ENCODE peak calls at places on chromosomes 1 and 21, in six cellular contexts. A, N, E, X, T and P are unnamed samples.

GRCh38 chr21:38819719-38820147 is 14.0 kb downstream of the ETS2 start:
- DNase-seq in N (no peak), T (no peak), X (no peak), A (no peak), E (peak; percentile 53), P (no peak)

GRCh38 chr1:242824435-242824834 is 299.9 kb upstream of the PLD5 start:
- DNase-seq in E (no peak), T (no peak), N (no peak), X (no peak), A (no peak), P (no peak)

GRCh38 chr21:25827513-25827912 is 92.7 kb downstream of the GABPA start:
- DNase-seq in N (no peak), X (no peak), E (no peak), T (no peak), A (no peak), P (no peak)

GRCh38 chr1:227886993-227887696 is 60.6 kb downstream of the WNT9A start:
- DNase-seq in E (no peak), X (peak; percentile 1), N (peak; percentile 83), T (peak; percentile 59), A (peak; percentile 29), P (peak; percentile 57)

GRCh38 chr1:38680801-38681510 is 178.6 kb downstream of the RRAGC start:
- DNase-seq in X (peak; percentile 47), T (peak; percentile 53), N (no peak), E (no peak), A (no peak), P (peak; percentile 12)

GRCh38 chr1:212158912-212159796 is 123.6 kb downstream of the DTL start:
- DNase-seq in E (no peak), A (peak; percentile 28), N (no peak), X (no peak), T (no peak), P (peak; percentile 28)

GRCh38 chr1:51850420-51851297 is 27.9 kb downstream of the NRDC start:
- DNase-seq in A (peak; percentile 70), N (peak; percentile 33), X (no peak), T (no peak), E (no peak), P (no peak)

GRCh38 chr1:17842686-17843085 is 87.6 kb downstream of the ACTL8 start:
- DNase-seq in E (no peak), A (no peak), X (no peak), T (no peak), N (no peak), P (no peak)

GRCh38 chr1:95247607-95248006 is 13.6 kb downstream of the RWDD3 start:
- DNase-seq in X (no peak), E (no peak), A (no peak), T (no peak), N (no peak), P (no peak)

GRCh38 chr1:118487932-118488331 is 302.9 kb upstream of the SPAG17 start:
- DNase-seq in E (no peak), X (no peak), N (no peak), T (no peak), A (no peak), P (no peak)

GRCh38 chr1:97334454-97334853 is 586.4 kb downstream of the DPYD start:
- DNase-seq in E (no peak), X (no peak), N (no peak), T (no peak), A (no peak), P (no peak)

GRCh38 chr21:45537111-45537745 is 5.0 kb downstream of the SLC19A1 start:
- DNase-seq in E (no peak), T (no peak), A (no peak), N (peak; percentile 11), X (no peak), P (no peak)

DNA sequence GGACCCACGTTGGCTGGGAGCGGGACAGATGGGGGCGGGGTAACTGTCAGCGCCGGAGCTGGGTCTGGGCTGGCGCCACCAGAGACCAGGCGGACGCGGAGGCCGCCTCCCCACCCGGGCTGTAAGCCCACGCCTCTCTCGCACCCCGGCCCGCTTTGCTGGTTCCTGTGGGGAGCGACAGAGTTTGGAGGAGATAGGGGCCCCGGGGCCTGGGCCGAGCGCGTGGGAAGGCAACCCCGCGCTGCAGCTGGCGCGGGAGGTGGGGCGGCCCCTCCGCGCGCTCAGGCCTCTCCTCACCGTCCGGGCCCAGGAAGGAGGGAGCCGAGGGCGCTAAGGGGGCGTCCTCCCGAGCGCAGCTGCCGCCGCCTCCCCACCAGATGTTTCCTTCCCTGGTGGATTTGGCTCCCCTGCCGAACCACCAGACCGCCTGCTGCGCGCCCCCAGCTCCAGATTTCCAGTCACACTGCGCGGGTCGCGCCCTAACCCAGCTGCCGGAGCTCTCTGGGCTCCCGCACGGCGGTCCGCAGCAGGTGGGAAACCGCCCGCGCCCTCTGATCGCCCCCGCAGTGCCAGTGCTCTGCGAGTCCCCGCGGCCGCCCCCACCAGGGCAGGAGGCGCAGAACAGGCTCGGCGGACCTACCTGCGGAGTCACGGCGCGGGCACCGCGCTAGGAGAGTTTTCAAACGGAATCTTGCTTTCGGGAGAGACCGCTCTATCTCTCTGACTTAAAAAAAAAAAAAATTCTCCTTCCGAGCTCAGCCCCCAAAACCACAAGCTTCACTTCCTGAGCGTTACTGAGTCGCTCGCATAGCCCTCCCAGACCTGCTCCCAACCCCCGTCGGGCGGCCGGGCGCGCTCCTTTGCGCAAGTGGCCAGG is 1.1 kb downstream of the GFI1 start:
- DNase-seq in T (peak; percentile 84), E (peak; percentile 51), X (peak; percentile 94), A (peak; percentile 90), N (peak; percentile 34), P (peak; percentile 95)
- TF ChIP-seq CTCF in T (peak; percentile 39), E (peak; percentile 64), X (peak; percentile 37), A (peak; percentile 61), N (peak; percentile 24), P (peak; percentile 72)

GRCh38 chr1:57377731-57378139 is 46.1 kb downstream of the DAB1 start:
- DNase-seq in A (no peak), N (no peak), X (peak; percentile 11), E (no peak), T (peak; percentile 22), P (no peak)
- TF ChIP-seq CTCF in A (no peak), N (peak; percentile 16), X (no peak), E (no peak), T (peak; percentile 35), P (no peak)

DNA sequence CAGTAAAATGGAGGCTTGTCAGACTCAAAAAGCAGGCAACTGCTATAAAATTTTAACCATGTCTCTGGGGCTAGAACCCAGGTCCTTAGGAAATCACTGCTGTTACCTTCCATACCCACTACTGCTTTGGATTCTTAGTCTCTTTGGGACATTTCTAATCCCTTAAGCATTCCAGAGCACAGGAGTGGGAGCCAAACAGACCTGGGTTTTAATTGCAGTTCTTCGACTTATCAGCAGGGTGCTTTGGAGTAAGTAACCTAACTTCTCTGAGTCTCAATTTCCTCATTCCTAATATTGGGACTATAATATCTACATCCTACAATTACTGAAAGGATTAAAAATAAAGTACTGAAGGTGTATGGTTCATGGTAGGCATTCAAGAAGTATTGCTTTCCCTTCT is 161.0 kb upstream of the BEND5 start:
- DNase-seq in E (no peak), N (no peak), X (no peak), A (no peak), T (peak; percentile 5), P (no peak)
- TF ChIP-seq CTCF in E (no peak), N (no peak), X (no peak), A (no peak), T (peak; percentile 11), P (no peak)

GRCh38 chr1:202590119-202590518 is 120.1 kb downstream of the SYT2 start:
- DNase-seq in A (no peak), E (no peak), T (no peak), N (no peak), X (no peak), P (no peak)
- TF ChIP-seq CTCF in A (no peak), E (no peak), T (no peak), N (no peak), X (no peak), P (no peak)

GRCh38 chr1:44611419-44611818 is 62.9 kb downstream of the TMEM53 start:
- DNase-seq in E (no peak), T (no peak), X (no peak), N (no peak), A (no peak), P (no peak)

GRCh38 chr1:44610527-44611148 is 63.6 kb downstream of the TMEM53 start:
- DNase-seq in A (no peak), T (peak; percentile 33), E (no peak), N (no peak), X (no peak), P (no peak)

GRCh38 chr1:44608141-44608540 is 66.1 kb downstream of the TMEM53 start:
- DNase-seq in A (no peak), E (no peak), N (no peak), T (peak; percentile 74), X (peak; percentile 38), P (no peak)

GRCh38 chr1:44609768-44610526 is 64.3 kb downstream of the TMEM53 start:
- DNase-seq in N (no peak), A (no peak), E (no peak), X (no peak), T (peak; percentile 27), P (no peak)

GRCh38 chr1:44609412-44609767 is 64.9 kb downstream of the TMEM53 start:
- DNase-seq in X (peak; percentile 57), T (peak; percentile 91), A (peak; percentile 70), E (peak; percentile 10), N (peak; percentile 39), P (peak; percentile 62)
- TF ChIP-seq CTCF in X (peak; percentile 42), T (peak; percentile 65), A (no peak), E (peak; percentile 36), N (peak; percentile 66), P (peak; percentile 27)